ENCODE peak calls at places on chromosomes 1 and 21, in four cellular contexts. Z is tibial nerve; F is CD8-positive, alpha-beta memory T cell; K is IMR-90. H is an unnamed sample.

GRCh38 chr1:51296379-51297357 is 33.7 kb downstream of the TTC39A start:
- DNase-seq in Z (peak; percentile 70), F (peak; percentile 51), K (peak; percentile 62), H (peak; percentile 92)

GRCh38 chr1:153277852-153278251 is 18.4 kb downstream of the LORICRIN start:
- DNase-seq in Z (no peak), F (peak; percentile 19), K (no peak), H (peak; percentile 56)

GRCh38 chr1:92291372-92291999 is 7.3 kb downstream of the GLMN start:
- DNase-seq in Z (no peak), F (no peak), K (peak; percentile 77), H (peak; percentile 36)

GRCh38 chr1:28339551-28339950 is 10.7 kb downstream of the MED18 start:
- DNase-seq in Z (no peak), F (no peak), K (no peak), H (no peak)

GRCh38 chr21:23155281-23155680 is 2157.1 kb downstream of the NCAM2 start:
- DNase-seq in Z (no peak), F (no peak), K (no peak), H (no peak)

GRCh38 chr1:111660204-111661150 is 40.9 kb downstream of the RAP1A start:
- DNase-seq in Z (no peak), F (no peak), K (peak; percentile 11), H (no peak)

GRCh38 chr1:55320891-55321290 is 105.7 kb upstream of the USP24 start:
- DNase-seq in Z (no peak), F (no peak), K (no peak), H (no peak)

GRCh38 chr21:34701726-34702125 is 32.9 kb downstream of the CLIC6 start:
- DNase-seq in Z (no peak), F (no peak), K (peak; percentile 56), H (no peak)

GRCh38 chr1:94463765-94464330 is 45.7 kb downstream of the ABCD3 start:
- DNase-seq in Z (no peak), F (no peak), K (peak; percentile 71), H (peak; percentile 28)

GRCh38 chr1:109808703-109809102 is 45.0 kb upstream of the EPS8L3 start:
- DNase-seq in Z (no peak), F (no peak), K (no peak), H (no peak)

GRCh38 chr1:19390901-19391595 is 78.9 kb downstream of the SLC66A1 start:
- DNase-seq in Z (peak; percentile 58), F (peak; percentile 46), K (peak; percentile 80), H (no peak)

GRCh38 chr1:205375816-205376545 is 19.3 kb upstream of the KLHDC8A start:
- DNase-seq in Z (no peak), F (no peak), K (peak; percentile 68), H (peak; percentile 76)

GRCh38 chr1:41700581-41700980 is 216.1 kb upstream of the EDN2 start:
- DNase-seq in Z (no peak), F (no peak), K (no peak), H (no peak)

GRCh38 chr1:248316796-248317195 is 7.6 kb downstream of the OR2M7 start:
- DNase-seq in Z (no peak), F (no peak), K (no peak), H (no peak)

DNA sequence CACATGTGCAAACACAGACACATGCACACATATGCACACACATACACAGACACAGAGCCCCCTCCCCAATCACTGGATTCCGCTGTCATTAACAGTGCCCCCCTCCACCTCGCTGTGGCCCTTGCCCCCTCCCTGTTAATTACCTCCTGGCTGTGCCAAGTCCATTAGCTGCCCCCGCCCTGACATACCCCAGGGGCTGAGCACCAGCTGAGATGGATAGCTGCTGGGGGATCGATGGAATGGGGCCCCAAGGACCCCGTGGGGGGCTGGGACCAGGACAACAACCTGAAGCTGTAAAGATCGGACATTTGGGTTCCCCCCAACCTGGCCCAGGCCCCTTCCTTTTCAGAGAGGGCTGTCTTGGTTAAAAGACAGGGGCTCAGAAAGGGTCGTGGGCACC is 9.6 kb upstream of the PEAR1 start:
- DNase-seq in Z (no peak), F (no peak), K (no peak), H (no peak)
- H3K27me3 ChIP-seq in Z (no peaks in the 10 kb centered on the region), F (no peaks in the 10 kb centered on the region), K (peaks cover 94% of the 10 kb centered on the region), H (peaks cover 5% of the 10 kb centered on the region)

GRCh38 chr1:85278853-85279314 is 2.5 kb upstream of the BCL10 start:
- DNase-seq in Z (no peak), F (no peak), K (peak; percentile 98), H (no peak)

GRCh38 chr1:85275701-85276289 is 637 bp downstream of the BCL10 start:
- DNase-seq in Z (no peak), F (no peak), K (peak; percentile 18), H (no peak)

GRCh38 chr1:85277802-85278201 is 1.4 kb upstream of the BCL10 start:
- DNase-seq in Z (no peak), F (no peak), K (no peak), H (no peak)

GRCh38 chr1:85276290-85277026 is at the start of gene BCL10:
- DNase-seq in Z (peak; percentile 95), F (peak; percentile 97), K (peak; percentile 97), H (peak; percentile 99)

DNA sequence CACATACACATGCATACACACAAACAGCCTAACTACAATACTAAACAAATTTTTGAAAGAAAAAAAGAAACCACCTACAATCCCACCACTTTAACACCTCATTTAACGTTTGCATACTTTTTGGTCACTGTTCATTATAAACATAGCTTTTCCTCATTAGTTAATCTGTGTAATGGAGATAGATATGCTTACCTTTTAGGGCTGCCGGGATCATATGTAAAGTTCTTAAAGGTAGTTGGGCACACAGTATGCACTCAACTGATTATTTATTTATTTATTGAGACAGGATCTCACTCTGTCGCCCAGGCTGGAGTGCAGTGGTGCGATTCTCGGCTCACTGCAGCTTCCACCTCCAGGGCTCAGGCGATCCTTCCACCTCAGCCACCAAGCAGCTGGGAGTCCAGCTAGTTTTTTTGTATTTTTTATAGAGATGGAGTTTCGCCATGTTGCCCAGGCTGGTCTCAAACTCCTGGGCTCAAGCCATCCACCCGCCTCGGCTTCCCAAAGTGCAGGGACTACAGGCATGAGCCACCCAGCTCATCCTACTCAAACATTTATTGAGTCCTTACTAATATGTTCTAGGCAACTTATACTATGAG is 694 bp upstream of the BCL10 start:
- DNase-seq in Z (no peak), F (no peak), K (no peak), H (no peak)
- H3K4me1 ChIP-seq in Z (peaks cover 15% of the 10 kb centered on the region), F (peaks cover 33% of the 10 kb centered on the region), K (peaks cover 6% of the 10 kb centered on the region), H (no peaks in the 10 kb centered on the region)

DNA sequence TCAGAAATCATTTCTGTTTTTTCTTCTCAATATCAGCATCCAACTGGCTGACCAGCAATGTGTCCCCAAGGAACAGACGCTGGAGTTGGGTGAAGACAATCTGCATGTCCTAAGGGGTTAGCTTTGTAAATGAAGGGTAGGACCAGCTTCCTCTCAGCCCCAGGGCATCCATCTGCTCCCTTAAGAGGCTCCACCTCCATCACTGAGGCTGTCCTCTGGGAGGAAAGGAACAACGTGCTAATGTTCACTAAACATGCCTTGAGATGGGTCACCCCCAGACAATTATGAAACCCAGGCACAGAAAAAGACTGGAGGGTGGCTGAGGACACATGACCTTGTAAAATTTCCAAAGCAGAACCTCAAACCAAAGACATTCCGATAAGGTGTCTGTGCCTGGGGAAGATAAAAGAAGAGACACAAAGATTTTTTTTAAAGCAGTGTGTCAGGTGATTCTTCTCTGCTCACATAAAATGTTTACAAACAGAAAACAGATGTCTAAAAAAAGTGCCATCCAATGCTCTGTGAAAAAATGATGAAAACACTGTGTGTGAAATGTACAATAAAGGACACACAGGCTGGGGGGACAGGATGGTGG is 37.6 kb upstream of the ZNF124 start:
- DNase-seq in Z (no peak), F (no peak), K (peak; percentile 1), H (no peak)
- H3K4me3 ChIP-seq in Z (peak overlapping the region; percentile 92), F (peak overlapping the region; percentile 76), K (peak overlapping the region; percentile 79), H (peak overlapping the region; percentile 86)

GRCh38 chr1:156658496-156658895 is 16.6 kb downstream of the BCAN start:
- DNase-seq in Z (no peak), F (no peak), K (no peak), H (no peak)
- H3K27me3 ChIP-seq in Z (no peaks in the 10 kb centered on the region), F (peaks cover 26% of the 10 kb centered on the region), K (peaks cover 32% of the 10 kb centered on the region), H (peaks cover 44% of the 10 kb centered on the region)

GRCh38 chr1:2379733-2380404 is 11.5 kb downstream of the MORN1 start:
- DNase-seq in Z (no peak), F (no peak), K (no peak), H (no peak)
- H3K4me1 ChIP-seq in Z (peaks cover 7% of the 10 kb centered on the region), F (peaks cover 11% of the 10 kb centered on the region), K (no peaks in the 10 kb centered on the region), H (peaks cover 7% of the 10 kb centered on the region)

GRCh38 chr1:3074297-3074741 is 5.3 kb downstream of the PRDM16 start:
- DNase-seq in Z (no peak), F (no peak), K (no peak), H (no peak)
- H3K4me3 ChIP-seq in Z (peak overlapping the region; percentile 33), F (no peak overlapping the region), K (no peak overlapping the region), H (no peak overlapping the region)

GRCh38 chr1:29708818-29709710 is 472.7 kb downstream of the PTPRU start:
- DNase-seq in Z (no peak), F (no peak), K (peak; percentile 81), H (no peak)
- H3K27me3 ChIP-seq in Z (no peaks in the 10 kb centered on the region), F (peaks cover 14% of the 10 kb centered on the region), K (no peaks in the 10 kb centered on the region), H (no peaks in the 10 kb centered on the region)

GRCh38 chr1:5708266-5708978 is 283.8 kb downstream of the NPHP4 start:
- DNase-seq in Z (no peak), F (no peak), K (no peak), H (no peak)
- H3K4me1 ChIP-seq in Z (no peaks in the 10 kb centered on the region), F (no peaks in the 10 kb centered on the region), K (no peaks in the 10 kb centered on the region), H (no peaks in the 10 kb centered on the region)

H was measured in NT2/D1.